ENCODE peak calls at places on chromosomes 4 and X, in six cellular contexts. O is neuronal stem cell, A is H9, Q is IMR-90, H is mesendoderm, V is H1. W is an unnamed sample.

GRCh38 chr4:174119051-174119450 is 164.4 kb downstream of the FBXO8 start:
- DNase-seq in O (no peak), A (no peak), Q (peak; percentile 51), H (no peak), V (no peak), W (peak; percentile 88)

GRCh38 chrX:125090046-125090445 is 229.6 kb upstream of the TEX13C start:
- DNase-seq in O (no peak), A (no peak), Q (no peak), H (no peak), V (no peak), W (no peak)

GRCh38 chr4:2417196-2417764 is 1.2 kb downstream of the ZFYVE28 start:
- DNase-seq in O (no peak), A (no peak), Q (no peak), H (no peak), V (no peak), W (peak; percentile 35)

GRCh38 chr4:6772223-6772928 is 10.2 kb upstream of the KIAA0232 start:
- DNase-seq in O (no peak), A (no peak), Q (no peak), H (peak; percentile 26), V (no peak), W (peak; percentile 39)

GRCh38 chr4:88870428-88870827 is 172.8 kb upstream of the NAP1L5 start:
- DNase-seq in O (no peak), A (no peak), Q (no peak), H (no peak), V (no peak), W (no peak)

GRCh38 chrX:10017866-10018265 is 50.7 kb downstream of the CLDN34 start:
- DNase-seq in O (no peak), A (no peak), Q (peak; percentile 65), H (peak; percentile 76), V (no peak), W (peak; percentile 60)

GRCh38 chrX:24676403-24677024 is 17.2 kb upstream of the POLA1 start:
- DNase-seq in O (no peak), A (no peak), Q (no peak), H (peak; percentile 21), V (no peak), W (peak; percentile 9)

GRCh38 chr4:95610170-95610569 is 61.4 kb upstream of the UNC5C start:
- DNase-seq in O (no peak), A (no peak), Q (no peak), H (no peak), V (no peak), W (no peak)

GRCh38 chr4:100008048-100008447 is 58.0 kb upstream of the H2AZ1 start:
- DNase-seq in O (no peak), A (no peak), Q (peak; percentile 74), H (no peak), V (no peak), W (peak; percentile 54)

GRCh38 chr4:1231637-1232360 is 17.1 kb downstream of the CTBP1 start:
- DNase-seq in O (no peak), A (no peak), Q (no peak), H (no peak), V (no peak), W (no peak)

GRCh38 chr4:1856920-1857699 is 1.2 kb upstream of the LETM1 start:
- DNase-seq in O (no peak), A (no peak), Q (no peak), H (no peak), V (no peak), W (no peak)

GRCh38 chr4:62640296-62640695 is 1440.2 kb downstream of the ADGRL3 start:
- DNase-seq in O (no peak), A (no peak), Q (no peak), H (no peak), V (no peak), W (no peak)

GRCh38 chr4:142040043-142040442 is 403.7 kb downstream of the IL15 start:
- DNase-seq in O (no peak), A (peak; percentile 43), Q (no peak), H (peak; percentile 33), V (no peak), W (no peak)

GRCh38 chr4:3077796-3078195 is 3.3 kb downstream of the HTT start:
- DNase-seq in O (no peak), A (no peak), Q (no peak), H (no peak), V (no peak), W (no peak)

GRCh38 chr4:73653695-73654106 is 33.5 kb upstream of the RASSF6 start:
- DNase-seq in O (peak; percentile 45), A (no peak), Q (peak; percentile 62), H (peak; percentile 39), V (no peak), W (peak; percentile 77)

GRCh38 chr4:25861951-25862410 is 807 bp downstream of the SEL1L3 start:
- DNase-seq in O (no peak), A (peak; percentile 48), Q (peak; percentile 40), H (peak; percentile 60), V (no peak), W (peak; percentile 58)

GRCh38 chrX:116490091-116490490 is 27.3 kb upstream of the CT83 start:
- DNase-seq in O (no peak), A (no peak), Q (no peak), H (no peak), V (no peak), W (no peak)

GRCh38 chr4:153252122-153252521 is 47.9 kb downstream of the TRIM2 start:
- DNase-seq in O (no peak), A (no peak), Q (no peak), H (no peak), V (no peak), W (no peak)

GRCh38 chr4:110712486-110712885 is 89.6 kb upstream of the PITX2 start:
- DNase-seq in O (no peak), A (no peak), Q (no peak), H (no peak), V (no peak), W (no peak)
- H3K23ac ChIP-seq in O (no peak overlapping the region), A (no peak overlapping the region), Q (no peak overlapping the region), H (no peak overlapping the region), V (no peak overlapping the region), W (no peak overlapping the region)

GRCh38 chr4:4506961-4507360 is 34.9 kb downstream of the STX18 start:
- DNase-seq in O (no peak), A (no peak), Q (no peak), H (no peak), V (no peak), W (no peak)
- H3K23ac ChIP-seq in O (no peak overlapping the region), A (no peak overlapping the region), Q (no peak overlapping the region), H (no peak overlapping the region), V (no peak overlapping the region), W (no peak overlapping the region)

GRCh38 chr4:40848981-40849380 is 99.2 kb downstream of the NSUN7 start:
- DNase-seq in O (no peak), A (no peak), Q (peak; percentile 37), H (peak; percentile 8), V (no peak), W (no peak)
- H3K23ac ChIP-seq in O (no peak overlapping the region), A (no peak overlapping the region), Q (no peak overlapping the region), H (no peak overlapping the region), V (no peak overlapping the region), W (no peak overlapping the region)

DNA sequence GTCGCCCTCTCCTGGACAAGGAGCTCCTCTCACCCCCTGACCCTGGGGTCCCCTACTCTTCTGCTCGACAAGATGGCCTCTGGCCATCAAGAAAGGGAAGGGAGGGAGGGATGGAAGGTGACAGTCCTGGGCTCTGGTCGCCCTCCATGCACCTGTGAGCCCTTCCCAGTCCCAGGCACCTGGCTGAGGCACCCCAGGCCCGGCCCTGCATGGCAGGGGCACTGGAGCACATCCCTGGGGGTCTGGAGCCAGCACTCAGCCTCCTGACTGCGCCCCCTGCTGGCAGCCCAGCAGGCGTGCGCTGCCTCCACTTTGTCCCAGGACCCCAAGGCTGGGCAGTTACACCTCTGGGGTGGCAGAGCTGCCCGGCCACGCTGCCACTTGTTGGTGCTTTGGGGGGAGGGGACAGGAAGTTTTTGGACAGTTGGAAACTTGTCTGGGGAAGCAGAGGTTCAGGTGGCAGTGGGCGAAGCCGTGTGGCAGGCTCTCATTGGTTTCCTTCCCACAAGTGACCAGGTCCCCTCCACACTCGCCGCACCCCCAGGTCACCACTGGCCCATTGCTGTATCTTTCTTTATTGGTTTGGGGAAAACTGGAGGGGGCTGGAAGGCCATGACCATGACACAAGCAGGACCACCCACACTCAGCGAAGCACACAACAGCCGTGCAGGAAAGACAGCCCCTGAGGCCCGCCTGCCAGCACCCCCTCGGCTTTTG is 4.3 kb downstream of the PNCK start:
- DNase-seq in O (no peak), A (peak; percentile 61), Q (no peak), H (peak; percentile 60), V (no peak), W (no peak)
- H3K23ac ChIP-seq in O (no peak overlapping the region), A (no peak overlapping the region), Q (no peak overlapping the region), H (no peak overlapping the region), V (no peak overlapping the region), W (no peak overlapping the region)

GRCh38 chr4:86755388-86755787 is 93.8 kb downstream of the SLC10A6 start:
- DNase-seq in O (no peak), A (no peak), Q (no peak), H (no peak), V (no peak), W (no peak)

GRCh38 chr4:86762649-86763048 is 86.5 kb downstream of the SLC10A6 start:
- DNase-seq in O (no peak), A (no peak), Q (no peak), H (no peak), V (no peak), W (no peak)

GRCh38 chr4:86757468-86757867 is 91.7 kb downstream of the SLC10A6 start:
- DNase-seq in O (no peak), A (no peak), Q (no peak), H (no peak), V (no peak), W (no peak)

DNA sequence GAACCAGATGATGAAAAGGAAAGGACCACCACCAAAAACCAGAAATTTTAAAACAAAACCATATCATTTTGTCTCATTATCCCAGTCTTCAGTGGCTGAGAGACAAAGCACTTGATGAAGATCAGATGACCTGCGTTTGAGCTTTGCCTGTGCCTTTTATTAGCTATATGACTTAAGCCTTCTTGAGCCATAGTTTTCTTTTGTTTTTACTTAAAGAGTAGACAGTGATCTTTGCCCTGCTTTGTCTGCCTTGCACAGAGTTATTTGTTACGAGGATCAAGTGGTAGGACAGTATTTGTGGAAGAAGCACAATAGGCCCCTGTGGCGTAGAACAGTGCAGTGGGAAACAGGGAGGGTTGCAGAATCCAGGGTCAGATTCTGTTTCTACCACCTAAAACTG is 89.9 kb downstream of the SLC10A6 start:
- DNase-seq in O (peak; percentile 0), A (no peak), Q (no peak), H (no peak), V (no peak), W (no peak)
- H3K23ac ChIP-seq in O (no peak overlapping the region), A (no peak overlapping the region), Q (no peak overlapping the region), H (no peak overlapping the region), V (no peak overlapping the region), W (no peak overlapping the region)

DNA sequence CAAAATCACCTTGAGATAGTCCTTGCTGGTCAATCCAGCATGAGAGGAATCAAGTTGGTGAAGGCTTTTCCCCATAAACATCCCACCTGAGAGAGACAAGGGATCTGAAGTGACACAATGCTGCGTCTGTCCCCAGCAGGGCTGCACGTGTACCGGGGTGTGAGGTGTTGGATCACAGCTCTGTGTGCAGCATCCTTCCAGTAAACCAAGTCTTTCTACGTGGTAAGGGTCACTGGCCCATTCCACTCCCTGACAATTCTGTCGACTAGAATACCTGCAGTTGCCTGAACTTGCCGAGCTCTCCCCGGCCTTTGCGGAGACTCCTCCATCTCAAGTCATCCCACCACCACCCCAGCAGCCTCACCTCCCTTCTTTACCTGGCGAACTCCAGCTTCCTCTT is 14.8 kb downstream of the HELT start:
- DNase-seq in O (no peak), A (no peak), Q (no peak), H (no peak), V (no peak), W (no peak)
- H3K23ac ChIP-seq in O (no peak overlapping the region), A (no peak overlapping the region), Q (no peak overlapping the region), H (no peak overlapping the region), V (no peak overlapping the region), W (no peak overlapping the region)